ENCODE peak calls at places on chromosomes 5 and 9, in four cellular contexts. T is endothelial cell, D is GM12865, W is M059J. N is an unnamed sample.

GRCh38 chr5:54526604-54527359 is 9.2 kb downstream of the SNX18 start:
- DNase-seq in T (no peak), D (no peak), W (no peak), N (no peak)

GRCh38 chr5:108953940-108954339 is 206.2 kb downstream of the FER start:
- DNase-seq in W (no peak), D (no peak), T (no peak), N (no peak)

GRCh38 chr9:82031538-82032280 is 43.1 kb downstream of the SPATA31D1 start:
- DNase-seq in W (peak), D (no peak), T (no peak), N (peak)

GRCh38 chr5:95411476-95411875 is 20.3 kb downstream of the FAM81B start:
- DNase-seq in D (no peak), W (no peak), T (no peak), N (no peak)

GRCh38 chr9:19408316-19408692 is 505 bp upstream of the ACER2 start:
- DNase-seq in D (no peak), W (no peak), T (peak), N (no peak)

GRCh38 chr5:168660691-168661090 is 81.5 kb upstream of the PANK3 start:
- DNase-seq in T (no peak), W (no peak), D (no peak), N (no peak)

GRCh38 chr9:126805546-126806262 is 864 bp downstream of the ZBTB43 start:
- DNase-seq in D (peak), T (no peak), W (peak), N (peak)

GRCh38 chr9:109453210-109453842 is 44.8 kb downstream of the PTPN3 start:
- DNase-seq in D (no peak), W (peak), T (no peak), N (no peak)

GRCh38 chr9:123081824-123082223 is 48.4 kb downstream of the GPR21 start:
- DNase-seq in W (peak), T (peak), D (peak), N (peak)

GRCh38 chr5:1268666-1269065 is 26.2 kb downstream of the TERT start:
- DNase-seq in W (no peak), D (peak), T (no peak), N (no peak)

GRCh38 chr5:50302815-50303490 is 138.1 kb downstream of the EMB start:
- DNase-seq in W (peak), D (no peak), T (no peak), N (no peak)

GRCh38 chr9:123795336-123795735 is 134.6 kb downstream of the DENND1A start:
- DNase-seq in T (no peak), W (no peak), D (no peak), N (no peak)

GRCh38 chr9:94097788-94098413 is 13.6 kb downstream of the PTPDC1 start:
- DNase-seq in T (no peak), W (peak), D (no peak), N (no peak)